ENCODE peak calls at places on chromosomes 7 and 10, in four cellular contexts. One of them, this sample, is unnamed.

GRCh38 chr7:121163699-121164098 is 165.1 kb upstream of the WNT16 start:
- DNase-seq in posterior vena cava: no peak
- DNase-seq in NCI-H446 treated with DMSO at 0.1 percent for 48 hours: no peak
- DNase-seq in activated naive CD8-positive, alpha-beta T cell treated with anti-CD3 and anti-CD28 coated beads, Interleukin-2, amount 10 ng/mL, durations not matched to agents 7 days and 5 days: no peak
- DNase-seq in this sample: no peak

GRCh38 chr10:127556911-127557310 is 7.8 kb downstream of the NPS start:
- DNase-seq in NCI-H446 treated with DMSO at 0.1 percent for 48 hours: no peak
- DNase-seq in activated naive CD8-positive, alpha-beta T cell treated with anti-CD3 and anti-CD28 coated beads, Interleukin-2, amount 10 ng/mL, durations not matched to agents 7 days and 5 days: no peak
- DNase-seq in posterior vena cava: no peak
- DNase-seq in this sample: peak

GRCh38 chr10:100359030-100359432 is 12.0 kb downstream of the SCD start:
- DNase-seq in NCI-H446 treated with DMSO at 0.1 percent for 48 hours: no peak
- DNase-seq in activated naive CD8-positive, alpha-beta T cell treated with anti-CD3 and anti-CD28 coated beads, Interleukin-2, amount 10 ng/mL, durations not matched to agents 7 days and 5 days: no peak
- DNase-seq in posterior vena cava: no peak
- DNase-seq in this sample: no peak

GRCh38 chr10:114821293-114821914 is at the start of gene FHIP2A:
- DNase-seq in posterior vena cava: peak
- DNase-seq in activated naive CD8-positive, alpha-beta T cell treated with anti-CD3 and anti-CD28 coated beads, Interleukin-2, amount 10 ng/mL, durations not matched to agents 7 days and 5 days: peak
- DNase-seq in NCI-H446 treated with DMSO at 0.1 percent for 48 hours: peak
- DNase-seq in this sample: peak

GRCh38 chr10:19142967-19143366 is 94.4 kb downstream of the MALRD1 start:
- DNase-seq in posterior vena cava: no peak
- DNase-seq in NCI-H446 treated with DMSO at 0.1 percent for 48 hours: no peak
- DNase-seq in activated naive CD8-positive, alpha-beta T cell treated with anti-CD3 and anti-CD28 coated beads, Interleukin-2, amount 10 ng/mL, durations not matched to agents 7 days and 5 days: no peak
- DNase-seq in this sample: no peak

GRCh38 chr7:155256761-155257481 is 40.8 kb upstream of the INSIG1 start:
- DNase-seq in activated naive CD8-positive, alpha-beta T cell treated with anti-CD3 and anti-CD28 coated beads, Interleukin-2, amount 10 ng/mL, durations not matched to agents 7 days and 5 days: no peak
- DNase-seq in NCI-H446 treated with DMSO at 0.1 percent for 48 hours: no peak
- DNase-seq in posterior vena cava: peak
- DNase-seq in this sample: no peak

GRCh38 chr10:44046605-44047004 is 338.3 kb downstream of the CXCL12 start:
- DNase-seq in posterior vena cava: no peak
- DNase-seq in NCI-H446 treated with DMSO at 0.1 percent for 48 hours: no peak
- DNase-seq in activated naive CD8-positive, alpha-beta T cell treated with anti-CD3 and anti-CD28 coated beads, Interleukin-2, amount 10 ng/mL, durations not matched to agents 7 days and 5 days: no peak
- DNase-seq in this sample: no peak

GRCh38 chr10:132540456-132540855 is 2.9 kb downstream of the INPP5A start:
- DNase-seq in posterior vena cava: peak
- DNase-seq in activated naive CD8-positive, alpha-beta T cell treated with anti-CD3 and anti-CD28 coated beads, Interleukin-2, amount 10 ng/mL, durations not matched to agents 7 days and 5 days: no peak
- DNase-seq in NCI-H446 treated with DMSO at 0.1 percent for 48 hours: no peak
- DNase-seq in this sample: peak

GRCh38 chr7:64187408-64187807 is 19.6 kb upstream of the ZNF735 start:
- DNase-seq in posterior vena cava: no peak
- DNase-seq in NCI-H446 treated with DMSO at 0.1 percent for 48 hours: no peak
- DNase-seq in activated naive CD8-positive, alpha-beta T cell treated with anti-CD3 and anti-CD28 coated beads, Interleukin-2, amount 10 ng/mL, durations not matched to agents 7 days and 5 days: no peak
- DNase-seq in this sample: no peak

GRCh38 chr7:21898265-21898930 is 47.3 kb downstream of the CDCA7L start:
- DNase-seq in posterior vena cava: no peak
- DNase-seq in activated naive CD8-positive, alpha-beta T cell treated with anti-CD3 and anti-CD28 coated beads, Interleukin-2, amount 10 ng/mL, durations not matched to agents 7 days and 5 days: peak
- DNase-seq in NCI-H446 treated with DMSO at 0.1 percent for 48 hours: no peak
- DNase-seq in this sample: no peak

GRCh38 chr7:151426486-151426905 is 13.4 kb downstream of the CRYGN start:
- DNase-seq in NCI-H446 treated with DMSO at 0.1 percent for 48 hours: peak
- DNase-seq in posterior vena cava: peak
- DNase-seq in activated naive CD8-positive, alpha-beta T cell treated with anti-CD3 and anti-CD28 coated beads, Interleukin-2, amount 10 ng/mL, durations not matched to agents 7 days and 5 days: no peak
- DNase-seq in this sample: peak

GRCh38 chr7:32479574-32480200 is 10.5 kb downstream of the LSM5 start:
- DNase-seq in NCI-H446 treated with DMSO at 0.1 percent for 48 hours: peak
- DNase-seq in activated naive CD8-positive, alpha-beta T cell treated with anti-CD3 and anti-CD28 coated beads, Interleukin-2, amount 10 ng/mL, durations not matched to agents 7 days and 5 days: no peak
- DNase-seq in posterior vena cava: no peak
- DNase-seq in this sample: peak

GRCh38 chr10:120011359-120012132 is 119.0 kb downstream of the SEC23IP start:
- DNase-seq in NCI-H446 treated with DMSO at 0.1 percent for 48 hours: no peak
- DNase-seq in activated naive CD8-positive, alpha-beta T cell treated with anti-CD3 and anti-CD28 coated beads, Interleukin-2, amount 10 ng/mL, durations not matched to agents 7 days and 5 days: no peak
- DNase-seq in posterior vena cava: no peak
- DNase-seq in this sample: peak

GRCh38 chr7:123154231-123154860 is 45.4 kb downstream of the SLC13A1 start:
- DNase-seq in NCI-H446 treated with DMSO at 0.1 percent for 48 hours: no peak
- DNase-seq in activated naive CD8-positive, alpha-beta T cell treated with anti-CD3 and anti-CD28 coated beads, Interleukin-2, amount 10 ng/mL, durations not matched to agents 7 days and 5 days: no peak
- DNase-seq in posterior vena cava: peak
- DNase-seq in this sample: peak

GRCh38 chr10:68105820-68106219 is 3.5 kb upstream of the MYPN start:
- DNase-seq in posterior vena cava: no peak
- DNase-seq in activated naive CD8-positive, alpha-beta T cell treated with anti-CD3 and anti-CD28 coated beads, Interleukin-2, amount 10 ng/mL, durations not matched to agents 7 days and 5 days: no peak
- DNase-seq in NCI-H446 treated with DMSO at 0.1 percent for 48 hours: no peak
- DNase-seq in this sample: peak

GRCh38 chr7:17444673-17445072 is 146.2 kb downstream of the AHR start:
- DNase-seq in posterior vena cava: no peak
- DNase-seq in NCI-H446 treated with DMSO at 0.1 percent for 48 hours: no peak
- DNase-seq in activated naive CD8-positive, alpha-beta T cell treated with anti-CD3 and anti-CD28 coated beads, Interleukin-2, amount 10 ng/mL, durations not matched to agents 7 days and 5 days: no peak
- DNase-seq in this sample: no peak

GRCh38 chr7:99193527-99194214 is 14.2 kb downstream of the KPNA7 start:
- DNase-seq in posterior vena cava: peak
- DNase-seq in activated naive CD8-positive, alpha-beta T cell treated with anti-CD3 and anti-CD28 coated beads, Interleukin-2, amount 10 ng/mL, durations not matched to agents 7 days and 5 days: no peak
- DNase-seq in NCI-H446 treated with DMSO at 0.1 percent for 48 hours: no peak
- DNase-seq in this sample: no peak

GRCh38 chr7:50217961-50218360 is 86.6 kb upstream of the IKZF1 start:
- DNase-seq in activated naive CD8-positive, alpha-beta T cell treated with anti-CD3 and anti-CD28 coated beads, Interleukin-2, amount 10 ng/mL, durations not matched to agents 7 days and 5 days: no peak
- DNase-seq in posterior vena cava: no peak
- DNase-seq in NCI-H446 treated with DMSO at 0.1 percent for 48 hours: no peak
- DNase-seq in this sample: no peak

GRCh38 chr10:114437456-114438292 is 33.4 kb upstream of the AFAP1L2 start:
- DNase-seq in activated naive CD8-positive, alpha-beta T cell treated with anti-CD3 and anti-CD28 coated beads, Interleukin-2, amount 10 ng/mL, durations not matched to agents 7 days and 5 days: no peak
- DNase-seq in posterior vena cava: no peak
- DNase-seq in NCI-H446 treated with DMSO at 0.1 percent for 48 hours: no peak
- DNase-seq in this sample: peak

GRCh38 chr7:125459038-125459437 is 529.4 kb upstream of the POT1 start:
- DNase-seq in NCI-H446 treated with DMSO at 0.1 percent for 48 hours: no peak
- DNase-seq in posterior vena cava: no peak
- DNase-seq in activated naive CD8-positive, alpha-beta T cell treated with anti-CD3 and anti-CD28 coated beads, Interleukin-2, amount 10 ng/mL, durations not matched to agents 7 days and 5 days: no peak
- DNase-seq in this sample: no peak

GRCh38 chr10:77600640-77601039 is 37.0 kb downstream of the KCNMA1 start:
- DNase-seq in activated naive CD8-positive, alpha-beta T cell treated with anti-CD3 and anti-CD28 coated beads, Interleukin-2, amount 10 ng/mL, durations not matched to agents 7 days and 5 days: no peak
- DNase-seq in NCI-H446 treated with DMSO at 0.1 percent for 48 hours: no peak
- DNase-seq in posterior vena cava: no peak
- DNase-seq in this sample: peak

GRCh38 chr10:58969578-58969977 is 206.9 kb upstream of the PHYHIPL start:
- DNase-seq in posterior vena cava: no peak
- DNase-seq in activated naive CD8-positive, alpha-beta T cell treated with anti-CD3 and anti-CD28 coated beads, Interleukin-2, amount 10 ng/mL, durations not matched to agents 7 days and 5 days: no peak
- DNase-seq in NCI-H446 treated with DMSO at 0.1 percent for 48 hours: no peak
- DNase-seq in this sample: no peak

GRCh38 chr10:122001698-122002097 is 12.7 kb downstream of the TACC2 start:
- DNase-seq in activated naive CD8-positive, alpha-beta T cell treated with anti-CD3 and anti-CD28 coated beads, Interleukin-2, amount 10 ng/mL, durations not matched to agents 7 days and 5 days: no peak
- DNase-seq in NCI-H446 treated with DMSO at 0.1 percent for 48 hours: no peak
- DNase-seq in posterior vena cava: no peak
- DNase-seq in this sample: no peak

GRCh38 chr7:115799430-115799829 is 231.1 kb downstream of the TFEC start:
- DNase-seq in posterior vena cava: no peak
- DNase-seq in activated naive CD8-positive, alpha-beta T cell treated with anti-CD3 and anti-CD28 coated beads, Interleukin-2, amount 10 ng/mL, durations not matched to agents 7 days and 5 days: no peak
- DNase-seq in NCI-H446 treated with DMSO at 0.1 percent for 48 hours: no peak
- DNase-seq in this sample: no peak

GRCh38 chr10:30000802-30001571 is 58.4 kb downstream of the JCAD start:
- DNase-seq in posterior vena cava: peak
- DNase-seq in activated naive CD8-positive, alpha-beta T cell treated with anti-CD3 and anti-CD28 coated beads, Interleukin-2, amount 10 ng/mL, durations not matched to agents 7 days and 5 days: no peak
- DNase-seq in NCI-H446 treated with DMSO at 0.1 percent for 48 hours: no peak
- DNase-seq in this sample: no peak

GRCh38 chr7:51240868-51241267 is 75.7 kb downstream of the COBL start:
- DNase-seq in activated naive CD8-positive, alpha-beta T cell treated with anti-CD3 and anti-CD28 coated beads, Interleukin-2, amount 10 ng/mL, durations not matched to agents 7 days and 5 days: no peak
- DNase-seq in posterior vena cava: no peak
- DNase-seq in NCI-H446 treated with DMSO at 0.1 percent for 48 hours: no peak
- DNase-seq in this sample: no peak

GRCh38 chr7:47194516-47194915 is 387.4 kb downstream of the TNS3 start:
- DNase-seq in activated naive CD8-positive, alpha-beta T cell treated with anti-CD3 and anti-CD28 coated beads, Interleukin-2, amount 10 ng/mL, durations not matched to agents 7 days and 5 days: no peak
- DNase-seq in NCI-H446 treated with DMSO at 0.1 percent for 48 hours: no peak
- DNase-seq in posterior vena cava: no peak
- DNase-seq in this sample: no peak

GRCh38 chr10:58952747-58953466 is 223.5 kb upstream of the PHYHIPL start:
- DNase-seq in activated naive CD8-positive, alpha-beta T cell treated with anti-CD3 and anti-CD28 coated beads, Interleukin-2, amount 10 ng/mL, durations not matched to agents 7 days and 5 days: no peak
- DNase-seq in posterior vena cava: no peak
- DNase-seq in NCI-H446 treated with DMSO at 0.1 percent for 48 hours: peak
- DNase-seq in this sample: peak

This sample was measured in left kidney.